ENCODE peak calls at places on chromosome 1, in six cellular contexts. A, L, U, E, Z and B are unnamed samples.

GRCh38 chr1:4838231-4838630 is 183.8 kb downstream of the AJAP1 start:
- DNase-seq in A (no peak), Z (no peak), L (no peak), E (no peak), U (no peak), B (no peak)

GRCh38 chr1:11053758-11054137 is 6.1 kb downstream of the SRM start:
- DNase-seq in A (no peak), L (no peak), E (no peak), Z (peak), U (no peak), B (no peak)

GRCh38 chr1:171286032-171286705 is 27.8 kb upstream of the FMO4 start:
- DNase-seq in E (no peak), Z (no peak), L (no peak), A (no peak), U (no peak), B (no peak)

GRCh38 chr1:7052701-7053100 is 267.4 kb downstream of the CAMTA1 start:
- DNase-seq in U (no peak), E (no peak), Z (no peak), A (no peak), L (no peak), B (no peak)

GRCh38 chr1:113929750-113930498 is 800 bp downstream of the HIPK1 start:
- DNase-seq in E (peak), A (peak), Z (peak), U (peak), L (no peak), B (peak)

GRCh38 chr1:185446131-185446530 is 129.1 kb upstream of the IVNS1ABP start:
- DNase-seq in Z (no peak), U (no peak), L (no peak), A (no peak), E (no peak), B (no peak)

GRCh38 chr1:4736254-4736653 is 81.8 kb downstream of the AJAP1 start:
- DNase-seq in Z (no peak), U (no peak), E (no peak), L (no peak), A (no peak), B (no peak)

GRCh38 chr1:201223852-201224670 is 33.4 kb downstream of the IGFN1 start:
- DNase-seq in A (no peak), L (no peak), Z (no peak), E (peak), U (no peak), B (no peak)

GRCh38 chr1:79353224-79353623 is 346.7 kb upstream of the ADGRL4 start:
- DNase-seq in L (no peak), Z (peak), A (peak), E (no peak), U (peak), B (no peak)

GRCh38 chr1:1081311-1082238 is 7.5 kb upstream of the RNF223 start:
- DNase-seq in A (no peak), U (peak), Z (peak), L (no peak), E (peak), B (no peak)

GRCh38 chr1:8012955-8013354 is 13.2 kb downstream of the ERRFI1 start:
- DNase-seq in E (no peak), A (no peak), Z (no peak), L (no peak), U (no peak), B (no peak)

GRCh38 chr1:17306921-17307320 is 1.1 kb upstream of the PADI4 start:
- DNase-seq in U (no peak), E (no peak), Z (no peak), L (no peak), A (no peak), B (no peak)

GRCh38 chr1:218823291-218823900 is 350.3 kb upstream of the LYPLAL1 start:
- DNase-seq in E (no peak), L (peak), A (no peak), U (no peak), Z (no peak), B (no peak)

GRCh38 chr1:64540265-64540791 is 70.4 kb downstream of the CACHD1 start:
- DNase-seq in U (no peak), L (peak), E (no peak), A (peak), Z (peak), B (no peak)

GRCh38 chr1:78565393-78565792 is 54.9 kb upstream of the IFI44L start:
- DNase-seq in E (no peak), L (no peak), Z (no peak), U (no peak), A (no peak), B (no peak)

GRCh38 chr1:26696645-26697440 is 1.0 kb downstream of the ARID1A start:
- DNase-seq in U (peak), Z (no peak), A (peak), L (no peak), E (peak), B (no peak)

GRCh38 chr1:14521602-14522001 is 76.9 kb upstream of the KAZN start:
- DNase-seq in Z (no peak), E (no peak), A (no peak), U (no peak), L (no peak), B (no peak)

GRCh38 chr1:202247837-202248795 is 54.5 kb downstream of the LGR6 start:
- DNase-seq in A (no peak), E (peak), L (no peak), U (no peak), Z (peak), B (no peak)

GRCh38 chr1:93080424-93080823 is 1.3 kb downstream of the MTF2 start:
- DNase-seq in U (no peak), Z (peak), E (no peak), L (peak), A (no peak), B (no peak)

GRCh38 chr1:225613006-225613405 is 39.9 kb downstream of the ENAH start:
- DNase-seq in E (no peak), L (no peak), U (no peak), Z (no peak), A (no peak), B (no peak)

GRCh38 chr1:225610539-225610938 is 42.4 kb downstream of the ENAH start:
- DNase-seq in Z (no peak), L (no peak), E (no peak), A (no peak), U (no peak), B (no peak)

GRCh38 chr1:225612265-225612664 is 40.7 kb downstream of the ENAH start:
- DNase-seq in Z (no peak), U (no peak), A (no peak), L (no peak), E (no peak), B (no peak)

GRCh38 chr1:225608014-225608796 is 44.7 kb downstream of the ENAH start:
- DNase-seq in E (no peak), Z (peak), U (no peak), L (no peak), A (no peak), B (no peak)

GRCh38 chr1:225611537-225612223 is 41.2 kb downstream of the ENAH start:
- DNase-seq in L (no peak), Z (no peak), E (no peak), U (peak), A (no peak), B (no peak)
- TF ChIP-seq CTCF in L (no peak), Z (no peak), E (no peak), U (no peak), A (no peak), B (no peak)

GRCh38 chr1:30839827-30840359 is 68.7 kb downstream of the SDC3 start:
- DNase-seq in Z (no peak), U (no peak), A (no peak), L (no peak), E (no peak), B (no peak)

GRCh38 chr1:30844631-30845030 is 63.9 kb downstream of the SDC3 start:
- DNase-seq in Z (peak), U (no peak), A (no peak), L (no peak), E (no peak), B (no peak)

GRCh38 chr1:30837653-30838052 is 70.9 kb downstream of the SDC3 start:
- DNase-seq in L (no peak), E (no peak), Z (no peak), U (no peak), A (no peak), B (no peak)

GRCh38 chr1:30842698-30843354 is 65.7 kb downstream of the SDC3 start:
- DNase-seq in Z (no peak), A (no peak), L (no peak), U (no peak), E (peak), B (no peak)

DNA sequence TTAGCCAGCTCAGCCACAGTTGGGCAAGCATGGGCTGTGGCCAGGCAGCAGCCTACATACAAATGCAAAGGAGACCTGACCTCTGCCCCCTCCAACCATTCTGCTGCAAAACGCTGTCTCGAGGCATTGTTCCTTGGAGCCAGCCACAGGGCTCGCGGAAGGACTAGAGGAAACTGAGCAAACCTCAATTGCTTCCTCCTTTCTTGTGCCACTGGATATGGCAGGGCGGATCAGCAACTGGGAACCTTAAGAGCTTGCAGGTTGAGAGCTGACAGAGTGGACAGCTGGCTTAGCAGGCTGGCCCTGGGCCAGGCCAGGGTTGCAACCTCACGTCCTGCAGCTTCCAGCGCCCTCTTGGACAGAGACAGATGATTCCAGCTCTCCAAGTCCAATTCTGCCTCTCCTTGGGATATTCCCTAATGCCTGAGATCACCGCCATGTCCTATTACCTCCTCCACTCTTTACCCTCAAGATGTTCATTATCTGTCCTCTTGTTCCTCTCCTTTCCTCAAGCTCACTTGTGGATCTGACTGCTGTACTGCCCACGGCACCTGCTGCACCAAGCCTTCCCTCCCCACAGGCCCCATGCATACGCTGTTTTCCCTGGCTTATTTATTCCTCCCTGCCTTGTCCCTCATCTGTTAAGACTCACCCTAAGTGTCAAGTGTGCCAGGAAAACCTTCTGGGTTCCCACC is 67.5 kb downstream of the SDC3 start:
- DNase-seq in L (no peak), A (peak), E (no peak), Z (peak), U (peak), B (no peak)
- TF ChIP-seq CTCF in L (no peak), A (no peak), E (no peak), Z (no peak), U (no peak), B (no peak)

DNA sequence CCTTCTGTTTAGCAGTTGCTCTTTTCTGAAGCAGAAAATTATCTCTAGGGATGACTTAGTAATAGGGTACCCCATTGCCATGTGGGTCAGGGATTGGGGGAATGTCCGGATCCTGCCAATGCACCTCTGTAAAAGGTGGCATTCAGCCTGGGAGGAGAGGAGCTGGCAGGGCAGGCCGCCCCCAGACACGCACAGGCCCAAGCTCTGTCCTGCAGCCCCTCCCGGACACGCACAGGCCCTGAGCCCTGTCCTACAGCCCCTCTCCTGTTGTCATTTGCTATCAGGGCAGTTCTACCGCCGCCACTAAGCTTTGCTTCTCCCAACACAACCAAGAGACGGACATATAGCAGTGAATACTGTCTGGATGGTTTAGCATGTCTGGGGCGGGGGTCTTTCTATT is 219.1 kb downstream of the SDCCAG8 start:
- DNase-seq in A (no peak), Z (no peak), E (no peak), L (no peak), U (no peak), B (no peak)
- TF ChIP-seq CTCF in A (no peak), Z (no peak), E (no peak), L (no peak), U (no peak), B (no peak)

GRCh38 chr1:9326596-9326995 is 33.9 kb downstream of the SPSB1 start:
- DNase-seq in Z (no peak), A (no peak), L (peak), U (no peak), E (no peak), B (no peak)
- TF ChIP-seq CTCF in Z (no peak), A (no peak), L (no peak), U (no peak), E (no peak), B (no peak)

DNA sequence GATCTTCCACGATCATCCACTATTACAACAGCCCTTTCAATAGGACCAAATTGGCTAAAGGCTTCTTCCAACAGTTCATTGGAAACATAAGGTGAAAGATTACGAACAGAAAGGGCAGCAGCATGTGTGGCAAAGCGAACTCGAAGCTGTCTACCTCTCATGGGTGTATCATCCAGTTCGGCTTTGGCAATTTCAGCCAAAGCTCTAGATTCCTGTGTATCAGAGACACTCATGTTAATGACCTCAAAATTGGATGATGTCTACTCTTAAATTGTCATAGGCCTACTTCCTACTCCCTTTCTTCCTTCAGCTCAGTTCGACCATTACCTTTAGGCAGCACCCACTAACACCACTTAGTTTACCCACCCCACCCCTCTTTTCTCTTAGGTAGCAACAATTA is 2.2 kb downstream of the SFPQ start:
- DNase-seq in L (no peak), U (no peak), E (no peak), A (no peak), Z (no peak), B (no peak)
- TF ChIP-seq CTCF in L (no peak), U (no peak), E (no peak), A (no peak), Z (no peak), B (no peak)

GRCh38 chr1:62271932-62272728 is 47.1 kb downstream of the KANK4 start:
- DNase-seq in L (no peak), Z (peak), E (no peak), A (no peak), U (no peak), B (no peak)
- TF ChIP-seq CTCF in L (no peak), Z (peak), E (no peak), A (no peak), U (no peak), B (peak)

DNA sequence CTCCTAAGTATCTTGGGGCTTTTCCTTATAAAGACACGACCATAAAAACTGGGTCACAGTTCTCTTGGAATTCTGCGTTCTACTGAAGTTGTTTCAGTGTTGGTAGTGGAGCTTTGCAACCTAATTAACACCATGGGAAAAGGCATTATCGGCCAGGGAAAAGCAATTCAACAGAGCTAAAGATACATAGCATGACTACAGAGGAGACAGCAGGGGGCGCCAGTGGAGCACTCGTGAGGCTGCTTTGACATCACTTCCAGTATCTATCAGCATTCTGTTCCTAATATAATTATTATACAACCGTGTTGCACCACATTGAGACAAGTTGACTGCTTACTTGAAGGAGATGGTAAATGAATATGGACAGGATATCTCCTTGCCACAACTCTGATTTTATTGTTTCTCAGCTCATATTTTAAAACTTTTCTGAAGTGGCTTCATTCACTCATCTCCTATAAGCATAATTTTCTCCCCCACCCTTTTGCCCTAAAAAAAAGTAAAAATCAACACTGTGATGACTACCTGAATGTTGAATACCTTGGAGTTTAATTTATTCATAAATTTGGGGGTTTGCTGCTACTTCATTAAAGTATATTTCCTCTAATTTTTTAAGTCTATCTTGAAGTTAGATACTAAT is 39.4 kb downstream of the ZP4 start:
- DNase-seq in L (no peak), E (no peak), U (peak), A (no peak), Z (peak), B (no peak)
- TF ChIP-seq CTCF in L (peak), E (peak), U (peak), A (no peak), Z (peak), B (peak)

GRCh38 chr1:183885142-183885735 is 80.3 kb downstream of the RGL1 start:
- DNase-seq in Z (no peak), U (no peak), A (no peak), L (no peak), E (no peak), B (no peak)
- TF ChIP-seq CTCF in Z (peak), U (no peak), A (no peak), L (no peak), E (no peak), B (no peak)

DNA sequence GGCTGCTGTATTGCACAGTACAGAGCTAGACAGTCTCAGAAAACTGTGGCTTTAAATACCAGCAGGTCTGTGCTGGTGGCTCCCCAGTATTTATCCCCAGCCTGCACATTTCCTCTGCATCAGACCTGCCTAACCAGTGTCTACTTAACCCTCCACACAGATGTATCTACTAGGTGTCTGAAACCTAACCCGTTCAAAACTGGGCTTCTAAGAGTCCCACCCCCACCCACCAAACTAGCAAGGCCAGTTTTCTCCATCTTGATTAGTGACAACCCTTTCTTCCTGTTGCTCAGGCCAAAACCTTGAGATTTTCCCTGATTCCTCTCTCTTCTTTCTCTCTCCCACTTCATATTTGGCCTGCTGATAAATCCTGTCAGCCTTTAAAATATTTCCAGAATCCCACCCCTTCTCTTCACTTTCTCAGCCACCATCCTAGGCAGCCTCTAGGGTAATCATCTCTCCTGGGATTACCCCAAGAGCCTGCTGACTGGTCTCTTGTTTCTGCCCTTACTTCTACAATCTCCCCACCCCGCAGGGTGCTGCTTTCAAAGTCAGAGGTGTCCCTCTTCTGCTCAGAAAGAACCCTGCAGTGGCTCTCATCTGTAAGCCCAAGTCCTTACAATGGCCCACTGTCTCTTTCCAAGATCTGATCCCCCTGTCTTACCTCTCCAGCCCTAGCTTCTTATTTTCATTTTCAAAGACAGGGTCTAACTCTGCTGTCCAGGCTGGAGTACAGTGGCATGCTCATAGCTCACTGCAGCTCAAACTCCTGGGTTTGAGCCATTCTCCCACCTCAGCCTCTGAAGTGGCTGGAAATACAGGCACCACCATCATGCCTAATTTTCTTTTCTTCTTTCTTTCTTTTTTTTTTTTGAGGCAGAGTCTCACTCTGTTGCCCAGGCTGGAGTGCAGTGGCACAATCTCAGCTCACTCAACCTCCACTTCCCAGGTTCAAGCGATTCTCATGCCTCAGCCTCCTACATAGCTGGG is 45.2 kb downstream of the H3-3A start:
- DNase-seq in E (no peak), A (no peak), U (no peak), L (no peak), Z (no peak), B (no peak)
- TF ChIP-seq CTCF in E (no peak), A (no peak), U (no peak), L (no peak), Z (peak), B (no peak)

GRCh38 chr1:213111502-213111901 is 60.5 kb downstream of the RPS6KC1 start:
- DNase-seq in Z (no peak), E (no peak), A (no peak), L (no peak), U (no peak), B (no peak)
- TF ChIP-seq CTCF in Z (no peak), E (no peak), A (no peak), L (no peak), U (no peak), B (no peak)